ENCODE peak calls at places on chromosomes 4 and X, in nine cellular contexts. Z, V, H, T, Q, G, J, Y and I are unnamed samples.

GRCh38 chrX:5236096-5236495 is 992.6 kb downstream of the NLGN4X start:
- DNase-seq in Z (no peak), V (no peak), H (peak; percentile 27), T (no peak), Q (no peak), G (no peak), J (no peak), Y (no peak), I (peak; percentile 2)

GRCh38 chr4:184310171-184310567 is 92.5 kb upstream of the ENPP6 start:
- DNase-seq in Z (peak; percentile 27), V (no peak), H (peak; percentile 18), T (no peak), Q (no peak), G (no peak), J (peak; percentile 68), Y (no peak), I (no peak)

GRCh38 chr4:153008578-153009199 is 72.6 kb downstream of the FHDC1 start:
- DNase-seq in Z (no peak), V (no peak), H (no peak), T (no peak), Q (no peak), G (no peak), J (no peak), Y (no peak), I (no peak)

GRCh38 chr4:168724960-168725359 is 228.1 kb downstream of the PALLD start:
- DNase-seq in Z (no peak), V (peak; percentile 82), H (no peak), T (peak; percentile 83), Q (no peak), G (no peak), J (no peak), Y (no peak), I (no peak)

GRCh38 chrX:43970528-43970927 is 2.7 kb downstream of the NDP start:
- DNase-seq in Z (no peak), V (no peak), H (peak; percentile 14), T (peak; percentile 37), Q (no peak), G (no peak), J (no peak), Y (no peak), I (no peak)

GRCh38 chr4:155666701-155667537 is at the start of gene GUCY1A1:
- DNase-seq in Z (peak; percentile 12), V (no peak), H (no peak), T (peak; percentile 1), Q (peak; percentile 65), G (peak; percentile 67), J (peak; percentile 19), Y (peak; percentile 26), I (peak; percentile 20)

GRCh38 chr4:102543529-102543928 is 42.4 kb downstream of the NFKB1 start:
- DNase-seq in Z (no peak), V (no peak), H (no peak), T (no peak), Q (no peak), G (no peak), J (no peak), Y (no peak), I (no peak)

GRCh38 chrX:17214962-17215361 is 160.0 kb upstream of the NHS start:
- DNase-seq in Z (no peak), V (no peak), H (no peak), T (no peak), Q (no peak), G (no peak), J (no peak), Y (no peak), I (no peak)

GRCh38 chr4:10354746-10355145 is 102.5 kb downstream of the ZNF518B start:
- DNase-seq in Z (no peak), V (no peak), H (no peak), T (no peak), Q (no peak), G (no peak), J (no peak), Y (no peak), I (no peak)

GRCh38 chr4:14529653-14530052 is 472.6 kb upstream of the CPEB2 start:
- DNase-seq in Z (no peak), V (peak; percentile 11), H (peak; percentile 18), T (no peak), Q (no peak), G (no peak), J (no peak), Y (no peak), I (no peak)

GRCh38 chr4:79150820-79151416 is 174.9 kb downstream of the NAA11 start:
- DNase-seq in Z (no peak), V (no peak), H (no peak), T (no peak), Q (no peak), G (no peak), J (no peak), Y (no peak), I (no peak)

GRCh38 chr4:103060453-103061148 is 16.0 kb downstream of the SLC9B2 start:
- DNase-seq in Z (no peak), V (no peak), H (no peak), T (no peak), Q (no peak), G (no peak), J (no peak), Y (no peak), I (no peak)

GRCh38 chr4:5098176-5098575 is 46.9 kb downstream of the STK32B start:
- DNase-seq in Z (no peak), V (no peak), H (no peak), T (no peak), Q (no peak), G (no peak), J (no peak), Y (no peak), I (no peak)

GRCh38 chrX:47232197-47232802 is 509 bp upstream of the USP11 start:
- DNase-seq in Z (no peak), V (no peak), H (no peak), T (no peak), Q (no peak), G (no peak), J (no peak), Y (no peak), I (no peak)

GRCh38 chrX:41384041-41384705 is 50.2 kb downstream of the DDX3X start:
- DNase-seq in Z (peak; percentile 45), V (peak; percentile 92), H (peak; percentile 89), T (peak; percentile 71), Q (peak; percentile 82), G (peak; percentile 82), J (peak; percentile 74), Y (no peak), I (no peak)

GRCh38 chr4:4267981-4268380 is 20.0 kb upstream of the TMEM128 start:
- DNase-seq in Z (no peak), V (no peak), H (no peak), T (no peak), Q (no peak), G (no peak), J (no peak), Y (no peak), I (no peak)

GRCh38 chrX:152445926-152446325 is 5.2 kb downstream of the GABRA3 start:
- DNase-seq in Z (no peak), V (no peak), H (no peak), T (no peak), Q (no peak), G (no peak), J (no peak), Y (no peak), I (no peak)

DNA sequence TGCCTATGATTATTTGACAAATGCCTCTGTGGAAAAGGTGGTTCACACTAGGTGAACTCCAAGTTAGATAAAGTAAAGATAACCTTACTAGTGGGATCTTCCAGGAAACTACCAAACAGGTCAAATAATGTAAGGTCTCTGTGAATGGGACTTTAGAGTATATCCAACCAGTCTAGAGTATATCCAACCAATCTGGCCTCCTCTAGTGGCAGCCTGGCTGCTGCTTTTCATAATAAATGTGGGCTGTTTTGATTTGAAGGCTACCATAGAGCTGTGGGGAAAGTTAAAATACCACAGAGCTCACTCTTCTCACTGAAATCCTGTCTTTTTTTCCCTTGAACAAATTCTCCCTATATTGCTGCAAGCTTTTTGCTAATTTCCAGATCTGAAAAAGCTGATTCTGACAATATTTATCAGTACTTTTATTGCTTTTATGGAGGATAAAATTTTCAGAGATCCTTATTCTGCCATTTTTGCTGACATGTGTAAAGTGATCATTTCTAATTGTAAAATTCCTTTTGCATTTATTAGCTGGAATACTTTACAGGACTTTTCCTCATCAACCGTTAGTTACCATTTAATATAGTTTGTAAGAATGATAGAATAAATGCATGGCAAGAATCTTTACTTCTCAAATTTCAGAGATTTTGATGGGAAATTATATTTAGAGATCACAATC is 111.3 kb downstream of the TET2 start:
- DNase-seq in Z (no peak), V (no peak), H (no peak), T (no peak), Q (no peak), G (no peak), J (no peak), Y (no peak), I (no peak)
- TF ChIP-seq CTCF in Z (no peak), V (no peak), H (no peak), T (no peak), Q (no peak), G (no peak), J (no peak), Y (no peak), I (no peak)

GRCh38 chrX:3250946-3251345 is 95.5 kb downstream of the MXRA5 start:
- DNase-seq in Z (no peak), V (no peak), H (no peak), T (peak; percentile 39), Q (no peak), G (no peak), J (no peak), Y (no peak), I (no peak)

GRCh38 chrX:3244203-3244743 is 102.2 kb downstream of the MXRA5 start:
- DNase-seq in Z (no peak), V (peak; percentile 77), H (no peak), T (peak; percentile 84), Q (no peak), G (no peak), J (no peak), Y (no peak), I (no peak)

DNA sequence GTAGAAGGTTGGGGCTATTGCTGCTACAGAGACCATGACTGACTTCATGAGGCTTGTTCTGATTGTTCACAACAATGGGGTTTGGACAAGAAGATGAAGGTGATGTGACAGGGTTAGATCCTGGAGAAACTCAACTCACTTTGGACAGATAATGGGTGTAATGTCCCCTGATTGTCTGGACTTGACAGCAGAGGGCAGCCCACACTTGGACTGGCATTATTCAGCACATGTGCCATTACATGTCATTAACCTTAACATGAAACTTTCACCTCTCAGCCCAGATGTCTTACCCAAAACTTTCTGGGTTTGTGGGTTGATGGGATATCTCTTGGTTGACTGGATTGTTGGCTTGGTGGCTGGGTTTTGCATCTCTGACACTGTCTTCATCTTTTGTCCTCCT is 101.5 kb downstream of the MXRA5 start:
- DNase-seq in Z (no peak), V (no peak), H (peak; percentile 5), T (no peak), Q (peak; percentile 7), G (no peak), J (no peak), Y (no peak), I (no peak)
- TF ChIP-seq CTCF in Z (no peak), V (no peak), H (no peak), T (peak; percentile 16), Q (no peak), G (peak; percentile 25), J (no peak), Y (no peak), I (no peak)

GRCh38 chr4:16196482-16197393 is 29.5 kb downstream of the TAPT1 start:
- DNase-seq in Z (no peak), V (peak; percentile 74), H (peak; percentile 54), T (peak; percentile 80), Q (peak; percentile 29), G (no peak), J (peak; percentile 54), Y (no peak), I (no peak)
- TF ChIP-seq CTCF in Z (peak; percentile 32), V (peak; percentile 47), H (peak; percentile 46), T (peak; percentile 50), Q (no peak), G (peak; percentile 66), J (peak; percentile 41), Y (no peak), I (peak; percentile 64)

GRCh38 chr4:181166742-181167399 is 1076.3 kb upstream of the TENM3 start:
- DNase-seq in Z (no peak), V (no peak), H (no peak), T (no peak), Q (no peak), G (no peak), J (no peak), Y (no peak), I (no peak)
- TF ChIP-seq CTCF in Z (no peak), V (no peak), H (no peak), T (no peak), Q (no peak), G (no peak), J (no peak), Y (no peak), I (no peak)